ENCODE peak calls at places on chromosomes 12 and 14, in four cellular contexts. Y is stomach, F is transverse colon, D is HepG2. Q is an unnamed sample. For H3K9me3, the result is how much of the 10 kb centered on the place peaks cover.

GRCh38 chr12:53757095-53757770 is 5.5 kb upstream of the CISTR start:
- DNase-seq in Y (peak), D (peak), F (peak), Q (peak)

GRCh38 chr12:106281056-106281782 is 21.3 kb upstream of the TCP11L2 start:
- DNase-seq in F (no peak), D (no peak), Y (no peak), Q (no peak)

GRCh38 chr14:70754989-70755388 is 54.3 kb downstream of the MAP3K9 start:
- DNase-seq in D (peak), F (no peak), Y (peak), Q (no peak)

GRCh38 chr12:94829552-94829951 is 173.9 kb downstream of the NDUFA12 start:
- DNase-seq in Y (no peak), F (no peak), D (no peak), Q (no peak)

GRCh38 chr12:110912263-110912662 is 8.1 kb downstream of the MYL2 start:
- DNase-seq in D (no peak), Y (no peak), F (no peak), Q (no peak)

GRCh38 chr12:12433203-12433731 is 76.4 kb downstream of the BORCS5 start:
- DNase-seq in Y (no peak), D (no peak), F (no peak), Q (no peak)

GRCh38 chr14:50342211-50343080 is 30.3 kb downstream of the DMAC2L start:
- DNase-seq in F (peak), Y (no peak), D (peak), Q (peak)

GRCh38 chr14:59342516-59343484 is 122.4 kb downstream of the GPR135 start:
- DNase-seq in Y (no peak), F (no peak), D (no peak), Q (no peak)

GRCh38 chr14:28704153-28704552 is 62.4 kb upstream of the FOXG1 start:
- DNase-seq in D (no peak), Y (no peak), F (no peak), Q (no peak)

DNA sequence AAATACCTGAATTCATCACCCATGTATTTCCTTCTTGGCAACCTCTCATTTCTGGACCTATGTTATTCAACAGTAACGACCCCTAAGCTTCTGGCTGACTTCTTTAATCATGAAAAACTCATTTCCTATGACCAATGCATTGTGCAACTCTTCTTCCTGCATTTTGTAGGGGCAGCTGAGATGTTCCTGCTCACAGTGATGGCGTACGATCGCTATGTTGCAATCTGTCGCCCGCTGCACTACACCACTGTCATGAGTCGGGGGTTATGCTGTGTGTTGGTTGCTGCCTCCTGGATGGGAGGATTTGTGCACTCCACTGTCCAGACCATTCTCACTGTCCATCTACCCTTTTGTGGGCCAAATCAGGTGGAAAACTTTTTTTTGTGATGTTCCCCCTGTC is 356 bp downstream of the OR4Q2 start:
- DNase-seq in D (no peak), Y (no peak), F (no peak), Q (no peak)
- H3K9me3 ChIP-seq in D (under half), Y (under half), F (under half), Q (under half)

DNA sequence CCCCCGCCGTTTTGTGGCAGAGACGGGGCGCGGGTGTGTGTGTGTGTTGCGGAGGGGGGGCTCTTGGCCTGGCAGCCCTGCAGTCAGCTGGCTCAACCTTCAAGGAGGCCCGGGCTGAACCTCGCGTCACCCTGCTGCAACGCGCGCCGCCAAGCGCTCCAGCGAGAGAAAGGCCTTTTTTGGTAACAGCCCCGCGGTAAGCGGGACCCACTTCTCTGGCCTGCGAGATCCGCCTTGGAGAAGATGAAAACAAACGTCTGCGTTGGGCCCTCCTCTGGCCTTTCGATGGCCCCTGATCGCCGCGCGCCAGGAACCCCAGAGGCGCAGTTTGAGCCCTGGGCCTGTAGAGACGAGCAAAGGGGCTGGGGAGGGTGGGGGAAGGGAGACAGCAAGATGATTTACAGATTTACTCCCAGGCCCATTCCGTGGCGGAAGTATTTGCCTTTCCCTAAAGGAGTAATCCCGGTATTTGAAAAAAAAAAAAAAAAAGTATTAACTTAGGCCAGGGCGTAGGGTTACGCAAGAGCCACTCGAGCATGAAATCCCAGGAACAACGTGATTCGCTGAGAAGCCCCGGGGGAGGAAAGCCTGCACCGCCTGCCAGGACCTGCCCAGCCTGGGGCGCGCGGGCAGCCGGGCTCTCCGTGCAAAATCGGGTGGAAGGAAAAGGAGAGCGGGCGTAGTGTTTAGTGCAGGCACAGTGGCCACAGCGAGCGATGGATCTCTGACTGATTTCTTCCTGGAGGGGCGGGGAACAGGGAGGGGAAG is 4.5 kb upstream of the IRF2BPL start:
- DNase-seq in Y (peak), F (peak), D (peak), Q (peak)
- TF ChIP-seq POLR2A in Y (peak), F (peak), D (peak), Q (no peak)

DNA sequence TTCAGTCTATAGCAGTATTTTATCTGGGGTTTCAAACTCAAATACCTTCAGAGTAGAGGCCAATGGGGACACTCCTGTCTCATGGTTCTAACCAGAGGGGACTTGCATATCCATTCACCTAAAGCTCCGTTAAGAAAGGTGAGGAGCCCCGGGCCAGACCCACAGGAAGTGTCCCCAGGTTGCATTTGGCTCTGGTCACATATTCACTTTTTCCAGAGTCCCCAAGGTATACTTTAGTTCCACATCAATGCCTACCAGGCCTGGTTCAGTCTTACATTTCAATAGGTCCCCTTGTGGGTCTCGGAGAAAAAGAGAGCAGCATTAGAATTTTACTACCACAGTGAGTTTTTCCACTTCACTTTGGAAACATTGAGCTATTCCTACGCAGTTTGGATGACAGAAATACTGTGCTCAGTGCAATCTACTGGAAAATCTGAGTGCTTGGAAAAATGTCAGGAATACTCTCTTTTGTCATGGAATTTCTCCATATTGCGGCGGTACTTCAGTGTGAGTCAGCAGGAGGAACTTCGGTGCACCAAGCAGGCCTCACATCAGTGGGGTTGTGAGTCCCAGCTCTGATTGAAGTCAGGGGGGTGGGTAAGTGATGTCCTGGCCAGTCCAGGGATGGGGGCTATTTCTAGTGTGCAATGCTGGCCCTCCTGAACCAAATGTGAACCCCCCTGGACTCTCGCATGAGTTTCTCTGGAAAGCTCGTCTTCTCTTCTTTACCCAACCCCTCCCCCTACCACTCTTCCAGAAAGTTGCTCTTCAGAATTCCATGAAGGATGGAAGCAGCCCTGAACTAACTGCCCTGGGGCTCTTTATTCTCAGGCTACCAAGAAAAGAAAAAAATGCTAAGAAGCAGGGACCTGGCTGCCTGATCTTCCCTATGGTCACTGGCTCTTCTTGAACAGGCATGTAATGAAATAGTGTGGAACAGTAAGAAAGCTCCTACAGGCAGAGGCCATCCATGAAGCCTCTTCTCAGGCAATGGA is 184.7 kb downstream of the PRKCH start:
- DNase-seq in F (no peak), Y (no peak), D (no peak), Q (no peak)
- TF ChIP-seq EP300 in F (no peak), Y (no peak), D (no peak), Q (no peak)

DNA sequence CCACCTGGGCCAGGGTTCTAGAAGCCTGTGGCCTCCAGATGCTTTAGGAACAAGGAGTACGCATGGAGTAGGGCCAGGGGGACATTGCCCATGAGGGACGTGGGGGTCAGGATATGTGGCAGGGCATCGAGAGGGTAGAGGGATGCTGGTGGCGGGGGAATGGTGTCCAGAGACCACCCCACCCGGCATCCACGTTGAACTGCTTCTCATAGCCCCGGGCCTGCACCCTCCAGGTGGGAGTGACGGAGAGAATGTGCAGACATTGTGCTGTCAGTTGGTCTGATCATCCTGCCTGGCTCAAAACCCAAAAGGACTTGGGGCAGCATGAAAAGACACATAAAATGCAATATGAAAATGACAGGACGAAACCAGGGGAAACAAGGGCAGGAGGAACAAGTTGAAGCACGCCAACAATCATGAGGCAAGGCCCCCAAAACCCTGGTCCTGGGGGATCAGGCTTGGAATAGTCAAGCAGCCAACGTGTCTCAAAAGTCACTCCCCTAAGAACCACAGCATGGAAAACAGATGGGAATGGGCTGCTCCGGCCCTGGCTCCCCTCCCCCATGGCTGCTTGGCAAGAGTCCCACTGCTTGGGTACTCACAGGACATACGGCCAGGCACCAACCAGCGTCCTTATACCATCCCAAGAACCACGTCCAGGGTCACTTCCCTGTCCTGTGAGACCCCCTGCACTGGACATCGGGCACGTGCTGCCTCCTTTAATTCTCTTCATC is 117.9 kb downstream of the DICER1 start:
- DNase-seq in D (no peak), Y (peak), F (no peak), Q (no peak)
- H3K9me3 ChIP-seq in D (under half), Y (under half), F (under half), Q (under half)

GRCh38 chr14:61255968-61256367 is 25.2 kb downstream of the TMEM30B start:
- DNase-seq in D (no peak), F (no peak), Y (no peak), Q (no peak)

GRCh38 chr14:61253064-61253753 is 27.9 kb downstream of the TMEM30B start:
- DNase-seq in F (no peak), Y (no peak), D (no peak), Q (no peak)

GRCh38 chr14:61250063-61250462 is 31.1 kb downstream of the TMEM30B start:
- DNase-seq in Y (no peak), F (no peak), D (no peak), Q (no peak)

GRCh38 chr14:61254803-61255526 is 26.2 kb downstream of the TMEM30B start:
- DNase-seq in Y (no peak), F (no peak), D (no peak), Q (no peak)

DNA sequence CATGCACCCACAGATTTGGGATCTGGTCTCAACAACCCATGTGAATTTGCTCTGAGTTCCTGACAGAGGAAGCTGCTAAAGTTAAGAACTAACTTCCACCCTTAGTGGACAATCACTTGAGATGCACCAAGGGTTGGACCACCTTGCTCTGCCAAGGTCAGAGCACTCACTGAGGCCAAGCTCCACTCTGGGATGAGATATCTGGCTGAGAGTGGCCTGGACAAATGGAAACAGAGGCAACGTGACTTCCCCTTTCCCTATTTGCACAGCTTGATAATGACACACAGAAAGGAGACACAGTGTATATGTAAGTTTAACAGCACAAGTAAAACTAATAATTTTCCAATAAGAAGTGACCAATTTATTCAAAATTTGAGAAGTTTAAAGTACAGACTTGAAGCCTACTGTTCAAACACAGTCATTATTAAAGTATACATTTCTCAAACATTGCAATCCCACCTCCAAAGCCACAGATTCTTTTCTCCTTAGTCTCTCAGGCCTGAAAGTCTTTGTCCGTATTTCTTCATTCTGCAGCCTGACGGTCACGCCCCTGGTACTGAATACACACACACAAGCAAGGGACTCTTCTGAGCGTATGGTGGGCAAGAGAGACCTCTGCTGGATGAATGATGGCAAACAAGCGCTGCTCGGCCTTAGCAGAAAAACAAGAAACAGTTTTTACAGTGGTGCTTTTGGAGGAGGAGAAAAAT is 28.6 kb downstream of the TMEM30B start:
- DNase-seq in F (peak), D (peak), Y (peak), Q (peak)
- TF ChIP-seq POLR2A in F (no peak), D (no peak), Y (no peak), Q (no peak)